ENCODE peak calls at places on chromosomes 16 and 17, in five cellular contexts. M is GM23248; Z is dorsolateral prefrontal cortex; B is heart right ventricle; S is effector memory CD4-positive, alpha-beta T cell. A is an unnamed sample.

GRCh38 chr17:69709441-69709840 is 294.9 kb downstream of the MAP2K6 start:
- DNase-seq in B (no peak), M (no peak), S (no peak), Z (no peak), A (no peak)

GRCh38 chr16:87371261-87371866 is 12.2 kb downstream of the FBXO31 start:
- DNase-seq in Z (no peak), B (peak; percentile 34), S (no peak), M (no peak), A (no peak)

GRCh38 chr16:31063843-31064611 is 10.0 kb downstream of the ZNF668 start:
- DNase-seq in B (no peak), M (no peak), S (no peak), Z (no peak), A (no peak)

GRCh38 chr17:82399030-82399429 is 19.1 kb upstream of the HEXD start:
- DNase-seq in S (no peak), M (peak; percentile 92), Z (peak; percentile 59), B (no peak), A (no peak)

GRCh38 chr16:87583453-87584131 is 18.7 kb upstream of the JPH3 start:
- DNase-seq in M (peak; percentile 80), B (peak; percentile 35), S (no peak), Z (no peak), A (no peak)

GRCh38 chr16:15509051-15509592 is 74.7 kb downstream of the BMERB1 start:
- DNase-seq in B (no peak), S (peak; percentile 5), M (no peak), Z (no peak), A (no peak)

GRCh38 chr17:21164226-21165019 is 37.7 kb downstream of the DHRS7B start:
- DNase-seq in S (no peak), M (peak; percentile 57), B (no peak), Z (no peak), A (no peak)

GRCh38 chr17:59516451-59516850 is 49.0 kb upstream of the DHX40 start:
- DNase-seq in M (no peak), B (no peak), S (no peak), Z (no peak), A (no peak)

GRCh38 chr16:29230671-29231091 is 175.8 kb downstream of the NPIPB11 start:
- DNase-seq in M (peak; percentile 62), S (no peak), Z (no peak), B (no peak), A (no peak)

GRCh38 chr16:10383626-10384025 is 2.2 kb upstream of the ATF7IP2 start:
- DNase-seq in Z (no peak), S (no peak), B (no peak), M (no peak), A (no peak)

GRCh38 chr17:29140051-29140582 is 40.1 kb downstream of the MYO18A start:
- DNase-seq in S (peak; percentile 66), Z (peak; percentile 72), B (peak; percentile 91), M (peak; percentile 89), A (no peak)

GRCh38 chr17:50865060-50865867 is 890 bp downstream of the TOB1 start:
- DNase-seq in Z (no peak), S (peak; percentile 41), B (peak; percentile 63), M (peak; percentile 76), A (peak; percentile 21)

GRCh38 chr16:58030136-58030840 is 4.7 kb downstream of the MMP15 start:
- DNase-seq in Z (no peak), S (no peak), B (no peak), M (no peak), A (no peak)

GRCh38 chr16:66069576-66069975 is 296.9 kb upstream of the CDH5 start:
- DNase-seq in M (no peak), S (no peak), B (no peak), Z (no peak), A (no peak)

GRCh38 chr16:51402785-51403184 is 251.7 kb upstream of the SALL1 start:
- DNase-seq in Z (no peak), M (peak; percentile 51), S (no peak), B (no peak), A (no peak)

GRCh38 chr16:57146735-57147134 is 39.1 kb downstream of the PSME3IP1 start:
- DNase-seq in M (peak; percentile 24), Z (no peak), S (no peak), B (no peak), A (no peak)

GRCh38 chr17:69431835-69432234 is 17.3 kb downstream of the MAP2K6 start:
- DNase-seq in Z (no peak), B (no peak), S (no peak), M (no peak), A (no peak)

GRCh38 chr16:79348521-79349306 is 251.8 kb downstream of the MAF start:
- DNase-seq in B (no peak), M (no peak), Z (no peak), S (no peak), A (no peak)
- H3K27ac ChIP-seq in B (no peak overlapping the region), M (no peak overlapping the region), Z (no peak overlapping the region), S (no peak overlapping the region), A (no peak overlapping the region)

GRCh38 chr16:68367891-68368601 is 57.2 kb downstream of the PRMT7 start:
- DNase-seq in Z (no peak), B (no peak), M (no peak), S (no peak), A (no peak)
- H3K27ac ChIP-seq in Z (peak overlapping the region; percentile 2), B (no peak overlapping the region), M (no peak overlapping the region), S (no peak overlapping the region), A (no peak overlapping the region)

GRCh38 chr17:978110-979093 is 1.2 kb downstream of the NXN start:
- DNase-seq in Z (no peak), M (peak; percentile 59), B (peak; percentile 41), S (no peak), A (no peak)

GRCh38 chr17:979211-979538 is 401 bp downstream of the NXN start:
- DNase-seq in Z (no peak), B (no peak), S (no peak), M (no peak), A (no peak)

GRCh38 chr17:979539-980405 is at the start of gene NXN:
- DNase-seq in B (peak; percentile 85), S (peak; percentile 82), M (peak; percentile 92), Z (peak; percentile 74), A (peak; percentile 66)

GRCh38 chr17:981292-981658 is 1.7 kb upstream of the NXN start:
- DNase-seq in S (no peak), Z (no peak), M (no peak), B (no peak), A (no peak)

DNA sequence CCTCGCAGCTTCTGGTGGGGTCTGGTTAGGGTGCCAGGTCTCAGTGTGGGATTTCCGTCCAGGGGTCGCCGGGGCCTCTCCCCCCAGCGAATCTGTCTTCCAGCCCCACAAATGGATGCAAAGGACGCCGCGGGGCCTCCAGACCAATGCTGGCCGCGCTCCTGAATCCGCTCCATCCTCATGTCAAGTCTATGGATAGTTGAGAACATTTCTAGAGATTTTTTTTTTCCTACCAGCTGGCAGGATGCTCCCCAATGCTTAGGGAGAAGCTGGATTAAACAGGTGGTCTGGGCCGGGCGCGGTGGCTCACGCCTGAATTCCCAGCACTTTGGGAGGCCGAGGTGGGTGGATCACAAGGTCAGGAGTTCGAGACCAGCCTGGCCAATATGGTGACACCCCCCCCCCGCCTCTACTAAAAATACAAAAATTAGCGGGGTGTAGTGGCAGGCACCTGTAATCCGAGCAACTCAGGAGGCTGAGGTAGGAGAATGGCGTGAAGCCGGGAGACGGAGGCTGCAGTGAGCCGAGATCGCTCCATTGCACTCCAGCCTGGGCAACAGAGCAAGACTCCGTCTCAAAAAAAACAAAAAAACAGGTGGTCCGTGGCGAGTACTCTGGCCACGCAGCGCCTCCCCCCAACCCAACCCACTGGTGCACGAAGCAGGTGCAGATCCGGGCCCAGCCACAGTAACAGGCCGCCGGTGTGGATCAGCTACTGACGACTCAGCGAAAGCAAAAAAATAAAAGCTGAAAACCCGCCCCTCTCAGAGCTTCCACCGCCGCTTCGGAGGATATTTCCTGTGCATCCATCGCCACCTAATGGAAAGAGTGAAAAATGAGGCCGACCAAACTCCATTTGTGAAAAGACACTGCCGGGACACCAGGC is 1.1 kb upstream of the NXN start:
- DNase-seq in M (peak; percentile 96), B (peak; percentile 85), Z (peak; percentile 72), S (peak; percentile 72), A (peak; percentile 68)
- H3K27ac ChIP-seq in M (no peak overlapping the region), B (peak overlapping the region; percentile 82), Z (peak overlapping the region; percentile 82), S (no peak overlapping the region), A (peak overlapping the region; percentile 49)

GRCh38 chr16:48972236-48972635 is 309.4 kb downstream of the CBLN1 start:
- DNase-seq in Z (no peak), B (no peak), M (no peak), S (no peak), A (no peak)

GRCh38 chr16:48969611-48970010 is 312.0 kb downstream of the CBLN1 start:
- DNase-seq in B (no peak), M (no peak), Z (no peak), S (no peak), A (no peak)

GRCh38 chr16:48970216-48970615 is 311.4 kb downstream of the CBLN1 start:
- DNase-seq in S (no peak), Z (no peak), M (no peak), B (no peak), A (no peak)

DNA sequence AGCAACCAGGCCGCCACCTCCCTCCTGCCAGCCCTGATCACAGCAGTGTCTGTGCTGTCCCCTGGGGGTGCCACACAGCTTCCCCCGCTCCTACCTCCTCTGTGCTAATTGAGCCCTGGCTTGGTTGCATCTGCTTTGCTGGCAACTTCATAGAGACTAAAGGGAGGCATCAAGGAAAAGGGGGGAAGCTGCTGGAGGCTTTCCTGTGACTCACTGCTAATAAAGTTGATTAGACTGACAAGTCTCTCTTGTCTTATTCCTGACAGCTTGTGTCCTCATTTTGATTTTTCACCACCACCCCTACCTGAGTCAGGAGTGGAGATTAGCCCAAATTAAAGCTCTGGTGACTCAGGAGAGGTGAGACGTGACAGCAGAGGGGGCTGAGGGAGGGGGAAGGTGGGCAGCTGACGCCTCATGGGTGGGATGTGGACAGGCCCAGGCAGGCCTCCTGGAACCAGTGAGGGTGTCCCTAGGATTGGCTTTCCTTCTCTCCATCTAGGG is 310.0 kb downstream of the CBLN1 start:
- DNase-seq in M (no peak), S (no peak), B (no peak), Z (no peak), A (no peak)
- H3K27ac ChIP-seq in M (no peak overlapping the region), S (no peak overlapping the region), B (no peak overlapping the region), Z (no peak overlapping the region), A (no peak overlapping the region)

DNA sequence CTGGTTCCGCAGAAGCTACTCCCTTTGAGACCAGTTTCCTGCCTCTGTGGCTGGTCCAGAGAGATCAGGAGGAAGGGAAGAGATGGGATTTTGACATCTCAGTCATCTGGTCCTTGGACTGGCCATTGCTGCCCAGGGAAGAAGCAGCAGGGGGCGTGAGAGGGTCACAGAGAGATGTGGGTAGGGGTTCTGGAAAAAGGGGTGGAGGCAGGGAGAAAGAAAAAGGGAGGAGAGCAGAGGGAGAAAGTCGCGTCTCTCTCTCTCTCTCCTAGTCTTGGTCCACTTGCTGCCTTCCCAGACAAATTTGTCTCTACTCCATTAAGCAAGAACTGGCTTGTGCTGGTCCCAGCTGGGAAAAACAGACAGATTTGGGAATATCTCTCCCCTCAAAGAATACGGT is 4.4 kb downstream of the SHBG start:
- DNase-seq in Z (no peak), M (peak; percentile 54), B (peak; percentile 62), S (no peak), A (peak; percentile 33)
- H3K27ac ChIP-seq in Z (peak overlapping the region; percentile 8), M (no peak overlapping the region), B (no peak overlapping the region), S (no peak overlapping the region), A (peak overlapping the region; percentile 44)